ENCODE peak calls at places on chromosome 16, in eight cellular contexts. B, Z, E, Y, N, D, J and M are unnamed samples.

GRCh38 chr16:48523415-48524204 is 86.4 kb downstream of the N4BP1 start:
- DNase-seq in D (no peak), N (no peak), E (no peak), Y (no peak), Z (no peak), J (no peak), B (no peak), M (no peak)

GRCh38 chr16:9141813-9142212 is 50.4 kb downstream of the HAPSTR1 start:
- DNase-seq in Y (peak; percentile 34), B (no peak), J (no peak), Z (no peak), D (no peak), E (no peak), N (no peak), M (no peak)

GRCh38 chr16:68263559-68264127 is 683 bp upstream of the SLC7A6 start:
- DNase-seq in N (no peak), E (no peak), Y (no peak), J (no peak), B (no peak), Z (no peak), D (no peak), M (no peak)

GRCh38 chr16:76583466-76583865 is 306.3 kb downstream of the CNTNAP4 start:
- DNase-seq in Y (no peak), D (no peak), Z (no peak), J (no peak), B (no peak), E (no peak), N (no peak), M (no peak)

GRCh38 chr16:84746231-84746630 is 46.4 kb downstream of the USP10 start:
- DNase-seq in Y (no peak), N (no peak), E (no peak), D (no peak), B (no peak), J (no peak), Z (no peak), M (no peak)

GRCh38 chr16:56669005-56669839 is at the start of gene MT1H:
- DNase-seq in J (no peak), B (no peak), N (no peak), D (no peak), Z (peak; percentile 58), E (no peak), Y (no peak), M (no peak)

GRCh38 chr16:52372313-52372712 is 174.6 kb downstream of the TOX3 start:
- DNase-seq in E (no peak), J (no peak), Y (no peak), N (no peak), D (no peak), Z (peak; percentile 33), B (no peak), M (no peak)

GRCh38 chr16:87470332-87470731 is 22.5 kb downstream of the ZCCHC14 start:
- DNase-seq in E (no peak), J (no peak), Z (no peak), B (no peak), Y (no peak), D (no peak), N (no peak), M (no peak)

GRCh38 chr16:78952630-78953029 is 647.9 kb downstream of the MAF start:
- DNase-seq in J (no peak), Z (no peak), N (no peak), D (no peak), Y (no peak), B (no peak), E (no peak), M (no peak)

GRCh38 chr16:70793851-70794502 is 7.0 kb downstream of the VAC14 start:
- DNase-seq in B (no peak), N (no peak), D (no peak), Z (no peak), E (no peak), Y (no peak), J (no peak), M (no peak)

GRCh38 chr16:19119564-19119963 is 5.8 kb downstream of the ITPRIPL2 start:
- DNase-seq in E (no peak), J (no peak), D (no peak), Z (no peak), B (no peak), Y (no peak), N (no peak), M (no peak)

GRCh38 chr16:63361032-63361624 is 1324.9 kb upstream of the CDH8 start:
- DNase-seq in J (no peak), N (peak; percentile 15), D (no peak), Y (no peak), E (no peak), Z (no peak), B (peak; percentile 14), M (no peak)

GRCh38 chr16:65546353-65546791 is 424.5 kb upstream of the CDH11 start:
- DNase-seq in Y (no peak), J (no peak), E (no peak), B (no peak), D (no peak), Z (no peak), N (no peak), M (no peak)

GRCh38 chr16:67979955-67980678 is at the start of gene DPEP3:
- DNase-seq in J (no peak), D (no peak), E (no peak), N (no peak), Z (no peak), Y (no peak), B (no peak), M (no peak)

GRCh38 chr16:1007284-1007850 is 25.8 kb downstream of the SOX8 start:
- DNase-seq in N (no peak), B (peak; percentile 58), E (no peak), Y (no peak), J (no peak), Z (peak; percentile 55), D (no peak), M (no peak)

GRCh38 chr16:1008085-1008484 is 26.5 kb downstream of the SOX8 start:
- DNase-seq in J (no peak), E (no peak), B (no peak), Y (no peak), Z (no peak), D (no peak), N (no peak), M (no peak)

GRCh38 chr16:1009358-1010150 is 28.0 kb downstream of the SOX8 start:
- DNase-seq in D (no peak), E (no peak), Z (no peak), J (no peak), Y (no peak), B (no peak), N (no peak), M (no peak)

GRCh38 chr16:1005286-1005685 is 23.7 kb downstream of the SOX8 start:
- DNase-seq in E (no peak), Y (no peak), J (no peak), N (no peak), D (no peak), Z (no peak), B (no peak), M (no peak)

DNA sequence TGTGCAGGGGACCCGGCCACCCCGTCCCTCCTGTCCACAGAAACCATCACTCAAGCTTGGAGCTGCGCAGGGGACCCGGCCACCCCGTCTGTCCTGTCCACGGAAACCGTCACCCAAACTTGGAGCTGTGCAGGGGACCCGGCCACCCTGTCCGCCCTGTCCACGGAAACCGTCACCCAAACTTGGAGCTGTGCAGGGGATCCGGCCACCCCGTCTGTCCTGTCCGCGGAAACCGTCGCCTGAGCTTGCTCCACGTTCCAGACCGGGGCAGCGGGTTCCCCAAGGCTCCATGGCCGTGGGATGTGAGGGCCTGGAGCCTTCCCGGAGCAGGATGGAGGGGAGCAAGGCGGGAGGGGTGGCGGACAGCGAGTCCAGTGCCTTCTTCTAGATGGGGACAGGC is 25.2 kb downstream of the SOX8 start:
- DNase-seq in E (no peak), J (no peak), D (no peak), Z (no peak), N (no peak), B (no peak), Y (no peak), M (no peak)
- H3K27ac ChIP-seq in E (no peak overlapping the region), J (no peak overlapping the region), D (no peak overlapping the region), Z (no peak overlapping the region), N (no peak overlapping the region), B (peak overlapping the region; percentile 53), Y (no peak overlapping the region), M (no peak overlapping the region)

DNA sequence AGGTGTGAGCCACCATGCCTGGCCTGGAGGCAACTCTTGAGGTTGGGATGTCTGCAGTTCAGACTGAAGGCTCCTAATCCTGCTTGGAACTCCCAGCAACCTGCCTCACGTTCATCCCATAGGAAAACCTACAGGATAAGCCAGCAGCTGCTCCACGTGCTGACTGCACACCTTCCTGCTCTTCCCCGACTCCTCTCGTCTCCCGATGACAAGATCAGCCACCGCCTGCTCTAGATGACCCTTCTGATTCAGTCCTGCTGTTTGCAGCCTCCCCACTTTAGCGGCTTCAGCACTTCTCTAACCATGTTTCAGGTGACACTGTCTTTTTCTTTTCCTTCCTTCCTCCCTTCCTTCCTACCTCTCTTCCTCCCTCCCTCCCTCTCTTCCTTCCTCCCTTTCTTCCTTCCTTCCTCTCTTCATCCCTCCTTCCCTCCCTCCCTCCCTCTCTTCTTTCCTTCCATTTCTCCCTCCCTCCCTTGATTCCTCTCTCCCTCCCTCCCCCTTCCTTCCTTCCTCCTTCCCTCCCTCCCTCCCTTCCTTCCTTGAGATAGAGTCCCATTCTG is 61.8 kb downstream of the EMP2 start:
- DNase-seq in N (no peak), Z (no peak), E (no peak), J (no peak), D (no peak), Y (no peak), B (no peak), M (no peak)
- H3K27ac ChIP-seq in N (no peak overlapping the region), Z (no peak overlapping the region), E (no peak overlapping the region), J (no peak overlapping the region), D (no peak overlapping the region), Y (no peak overlapping the region), B (no peak overlapping the region), M (no peak overlapping the region)

DNA sequence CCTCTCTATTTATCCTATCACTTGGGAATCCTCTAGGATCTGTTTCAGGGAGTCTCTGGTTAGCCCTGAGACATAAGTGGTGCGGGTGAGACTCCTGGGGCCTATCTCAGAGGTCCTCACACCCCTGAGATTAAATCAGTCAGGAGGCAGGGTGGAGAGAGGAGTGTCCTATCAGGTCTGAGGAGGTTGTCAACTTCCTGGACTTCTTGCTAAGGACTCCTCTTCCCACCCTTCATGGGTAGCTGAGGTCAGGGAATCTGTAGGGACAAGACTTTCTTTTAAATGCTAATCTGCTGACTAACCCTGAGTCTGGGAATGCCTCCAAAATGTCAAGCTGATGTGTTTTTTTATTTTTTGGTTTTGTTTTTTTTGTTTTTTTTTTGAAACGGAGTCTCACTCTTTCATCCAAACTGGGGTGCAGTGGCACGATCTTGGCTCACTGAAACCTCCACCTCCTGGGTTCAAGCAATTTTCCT is 6.6 kb upstream of the ARMC5 start:
- DNase-seq in E (no peak), D (peak; percentile 36), Z (no peak), Y (no peak), J (peak; percentile 74), B (no peak), N (no peak), M (no peak)
- H3K27ac ChIP-seq in E (peak overlapping the region; percentile 49), D (peak overlapping the region; percentile 49), Z (peak overlapping the region; percentile 61), Y (no peak overlapping the region), J (peak overlapping the region; percentile 67), B (peak overlapping the region; percentile 85), N (peak overlapping the region; percentile 30), M (no peak overlapping the region)

DNA sequence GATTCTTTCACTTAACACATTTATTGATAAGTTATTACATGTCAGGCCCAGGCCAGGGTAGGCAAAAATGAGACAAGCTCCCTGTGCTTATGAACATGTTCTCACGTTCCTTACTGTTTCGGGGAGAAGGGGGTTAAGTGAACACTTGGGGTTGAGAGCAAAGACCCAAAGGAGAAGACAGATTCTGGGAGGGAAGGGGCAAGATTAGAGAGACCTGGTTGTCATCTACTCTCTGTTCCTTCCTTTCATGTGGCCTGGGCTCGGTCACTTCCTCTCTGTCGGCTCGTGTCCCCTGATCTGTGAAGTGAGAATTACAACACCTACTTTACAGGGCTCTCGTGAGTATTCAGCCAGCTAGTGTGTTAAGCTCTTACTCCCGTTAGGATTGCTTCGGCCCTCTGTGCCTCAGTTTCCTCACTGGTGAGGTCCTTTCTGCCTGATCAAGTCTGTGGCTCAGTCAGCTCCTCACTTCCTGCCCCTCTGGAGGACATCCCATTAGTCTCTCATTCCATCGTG is 38.8 kb downstream of the PLCG2 start:
- DNase-seq in Y (peak; percentile 53), E (peak; percentile 49), D (no peak), B (no peak), Z (peak; percentile 34), J (no peak), N (no peak), M (no peak)
- H3K27ac ChIP-seq in Y (peak overlapping the region; percentile 20), E (peak overlapping the region; percentile 74), D (no peak overlapping the region), B (no peak overlapping the region), Z (no peak overlapping the region), J (no peak overlapping the region), N (no peak overlapping the region), M (no peak overlapping the region)